ENCODE peak calls at places on chromosomes 11 and 22, in nine cellular contexts. T is BJ; W is naive thymus-derived CD4-positive, alpha-beta T cell; X is A549; C is cardiac fibroblast; L is pancreas; U is neuronal stem cell; B is right cardiac atrium; N is left lung. F is an unnamed sample.

GRCh38 chr11:128535468-128536457 is 51.6 kb downstream of the ETS1 start:
- DNase-seq in T (no peak), W (no peak), X (no peak), C (no peak), L (no peak), U (no peak), B (no peak), N (no peak), F (no peak)

GRCh38 chr22:37781434-37782059 is 26.2 kb upstream of the GCAT start:
- DNase-seq in T (no peak), W (no peak), X (peak), C (no peak), L (no peak), U (no peak), B (no peak), N (no peak), F (no peak)

GRCh38 chr11:83166193-83166866 is 9.4 kb downstream of the PCF11 start:
- DNase-seq in T (no peak), W (no peak), X (no peak), C (no peak), L (no peak), U (no peak), B (no peak), N (no peak), F (no peak)

GRCh38 chr22:39297490-39298193 is 21.8 kb downstream of the RPL3 start:
- DNase-seq in T (no peak), W (no peak), X (no peak), C (no peak), L (peak), U (no peak), B (peak), N (no peak), F (no peak)

GRCh38 chr11:122617926-122618325 is 37.6 kb upstream of the UBASH3B start:
- DNase-seq in T (no peak), W (no peak), X (no peak), C (no peak), L (no peak), U (no peak), B (no peak), N (no peak), F (no peak)

GRCh38 chr22:24112188-24112587 is 69.1 kb upstream of the SUSD2 start:
- DNase-seq in T (no peak), W (no peak), X (no peak), C (peak), L (no peak), U (no peak), B (no peak), N (no peak), F (no peak)

GRCh38 chr11:3916962-3917361 is 61.5 kb downstream of the STIM1 start:
- DNase-seq in T (no peak), W (no peak), X (no peak), C (no peak), L (no peak), U (no peak), B (no peak), N (no peak), F (no peak)

GRCh38 chr11:46240371-46240770 is 37.1 kb upstream of the CREB3L1 start:
- DNase-seq in T (no peak), W (no peak), X (no peak), C (no peak), L (no peak), U (no peak), B (no peak), N (no peak), F (no peak)

GRCh38 chr22:49499433-49500075 is 328.1 kb downstream of the BRD1 start:
- DNase-seq in T (no peak), W (no peak), X (no peak), C (no peak), L (no peak), U (no peak), B (no peak), N (no peak), F (no peak)

GRCh38 chr22:39622881-39623367 is 52.4 kb downstream of the CACNA1I start:
- DNase-seq in T (no peak), W (peak), X (peak), C (peak), L (peak), U (peak), B (peak), N (peak), F (no peak)

GRCh38 chr22:43152355-43153071 is 1.2 kb downstream of the TSPO start:
- DNase-seq in T (no peak), W (peak), X (peak), C (peak), L (peak), U (no peak), B (peak), N (peak), F (no peak)

GRCh38 chr11:26677566-26677965 is 44.3 kb downstream of the SLC5A12 start:
- DNase-seq in T (no peak), W (no peak), X (no peak), C (peak), L (no peak), U (no peak), B (no peak), N (no peak), F (no peak)

GRCh38 chr11:69337211-69337721 is 43.3 kb downstream of the MYEOV start:
- DNase-seq in T (peak), W (peak), X (no peak), C (peak), L (peak), U (no peak), B (no peak), N (no peak), F (no peak)

GRCh38 chr22:29470159-29470855 is 9.7 kb upstream of the NEFH start:
- DNase-seq in T (no peak), W (peak), X (peak), C (peak), L (peak), U (peak), B (peak), N (peak), F (no peak)

GRCh38 chr11:119126675-119127268 is 5.4 kb downstream of the HINFP start:
- DNase-seq in T (no peak), W (no peak), X (no peak), C (no peak), L (no peak), U (no peak), B (no peak), N (no peak), F (no peak)

GRCh38 chr11:92885600-92885999 is 83.9 kb upstream of the MTNR1B start:
- DNase-seq in T (no peak), W (no peak), X (no peak), C (no peak), L (no peak), U (no peak), B (no peak), N (no peak), F (no peak)

GRCh38 chr11:7871056-7871455 is 60.0 kb downstream of the OR10A6 start:
- DNase-seq in T (no peak), W (no peak), X (no peak), C (peak), L (no peak), U (no peak), B (no peak), N (no peak), F (no peak)

GRCh38 chr11:130609121-130610035 is 160.9 kb downstream of the ADAMTS15 start:
- DNase-seq in T (no peak), W (no peak), X (no peak), C (peak), L (peak), U (no peak), B (peak), N (no peak), F (peak)

GRCh38 chr11:105670811-105671210 is 60.9 kb downstream of the GRIA4 start:
- DNase-seq in T (no peak), W (no peak), X (no peak), C (no peak), L (no peak), U (no peak), B (no peak), N (no peak), F (no peak)

GRCh38 chr11:84480151-84480550 is 1147.0 kb downstream of the DLG2 start:
- DNase-seq in T (no peak), W (no peak), X (no peak), C (no peak), L (no peak), U (no peak), B (no peak), N (no peak), F (no peak)

GRCh38 chr11:104148074-104148473 is 15.9 kb downstream of the PDGFD start:
- DNase-seq in T (peak), W (no peak), X (no peak), C (peak), L (no peak), U (no peak), B (no peak), N (no peak), F (peak)

GRCh38 chr11:6667733-6668374 is 12.2 kb upstream of the DCHS1 start:
- DNase-seq in T (no peak), W (peak), X (peak), C (peak), L (no peak), U (no peak), B (no peak), N (no peak), F (no peak)

GRCh38 chr22:39351689-39352214 is 2.0 kb downstream of the SYNGR1 start:
- DNase-seq in T (no peak), W (no peak), X (no peak), C (peak), L (no peak), U (no peak), B (no peak), N (no peak), F (no peak)

GRCh38 chr11:114026355-114026754 is 33.2 kb upstream of the ZBTB16 start:
- DNase-seq in T (no peak), W (peak), X (peak), C (peak), L (no peak), U (no peak), B (no peak), N (no peak), F (no peak)

GRCh38 chr11:32052218-32052617 is 38.7 kb upstream of the RCN1 start:
- DNase-seq in T (no peak), W (peak), X (peak), C (peak), L (peak), U (peak), B (peak), N (no peak), F (no peak)

GRCh38 chr11:7967826-7968225 is 2.6 kb upstream of the NLRP10 start:
- DNase-seq in T (no peak), W (no peak), X (no peak), C (peak), L (no peak), U (no peak), B (no peak), N (no peak), F (no peak)

GRCh38 chr22:24878969-24879368 is 67.5 kb downstream of the LHFPL7 start:
- DNase-seq in T (no peak), W (no peak), X (no peak), C (no peak), L (no peak), U (no peak), B (no peak), N (no peak), F (no peak)

GRCh38 chr11:62430350-62430749 is 11.5 kb downstream of the SCGB1A1 start:
- DNase-seq in T (peak), W (no peak), X (no peak), C (no peak), L (no peak), U (no peak), B (no peak), N (no peak), F (no peak)

GRCh38 chr22:48926663-48927062 is 901.0 kb downstream of the BRD1 start:
- DNase-seq in T (no peak), W (no peak), X (no peak), C (no peak), L (no peak), U (no peak), B (no peak), N (no peak), F (no peak)

DNA sequence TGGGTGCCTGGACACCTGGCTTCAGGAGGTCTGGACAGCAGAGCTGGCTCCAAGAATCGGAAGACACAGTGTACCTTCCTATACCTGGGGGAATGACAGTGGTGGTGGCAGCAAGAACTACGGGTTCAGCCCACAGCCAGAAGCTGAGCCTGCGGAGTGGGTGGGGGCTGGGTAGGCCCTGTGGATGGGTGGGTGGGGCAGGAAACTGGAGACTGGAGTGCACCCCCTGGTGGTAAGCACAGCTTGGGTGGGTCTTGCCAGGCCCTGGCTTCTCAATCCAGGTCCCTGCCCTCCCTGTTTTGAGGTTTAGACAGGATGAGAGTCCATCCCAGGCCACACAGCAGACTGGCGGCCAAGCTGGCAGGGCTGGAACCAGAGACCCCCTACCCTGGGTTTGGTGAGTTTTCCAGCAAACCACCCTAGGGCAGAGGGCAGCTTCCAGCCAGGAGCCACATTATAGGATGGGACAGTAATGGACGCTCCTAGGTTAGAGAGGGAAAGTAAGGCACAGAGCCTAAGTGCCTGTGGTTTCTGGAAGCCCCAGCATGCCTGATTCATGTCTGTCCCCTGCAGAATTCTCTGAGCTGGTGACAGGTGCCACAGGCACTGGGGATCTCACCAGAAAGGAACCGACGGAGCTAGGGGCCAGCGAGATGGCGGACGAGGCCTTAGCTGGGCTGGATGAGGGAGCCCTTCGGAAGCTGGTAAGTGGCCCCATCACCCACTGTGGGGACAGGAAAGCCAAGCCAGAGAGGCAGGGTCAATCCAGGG is 1.7 kb downstream of the SMTN start:
- DNase-seq in T (no peak), W (peak), X (peak), C (peak), L (peak), U (no peak), B (peak), N (no peak), F (no peak)
- H3K4me3 ChIP-seq in T (peak), W (no peak), X (peak), C (peak), L (peak), U (no peak), B (peak), N (peak), F (peak)

GRCh38 chr22:32622004-32622761 is 147.6 kb downstream of the FBXO7 start:
- DNase-seq in T (peak), W (no peak), X (no peak), C (peak), L (no peak), U (peak), B (peak), N (no peak), F (peak)
- H3K4me3 ChIP-seq in T (peak), W (no peak), X (no peak), C (no peak), L (no peak), U (no peak), B (no peak), N (no peak), F (no peak)

GRCh38 chr22:19082101-19082500 is 40.1 kb downstream of the DGCR2 start:
- DNase-seq in T (no peak), W (no peak), X (no peak), C (no peak), L (peak), U (no peak), B (no peak), N (no peak), F (no peak)

GRCh38 chr22:19086944-19087343 is 35.3 kb downstream of the DGCR2 start:
- DNase-seq in T (no peak), W (no peak), X (no peak), C (peak), L (peak), U (no peak), B (no peak), N (no peak), F (no peak)

GRCh38 chr22:19086417-19086816 is 35.8 kb downstream of the DGCR2 start:
- DNase-seq in T (no peak), W (no peak), X (no peak), C (no peak), L (peak), U (no peak), B (no peak), N (no peak), F (no peak)

GRCh38 chr22:19082793-19083192 is 39.4 kb downstream of the DGCR2 start:
- DNase-seq in T (no peak), W (no peak), X (no peak), C (no peak), L (peak), U (no peak), B (no peak), N (no peak), F (no peak)

GRCh38 chr22:19085233-19086043 is 36.8 kb downstream of the DGCR2 start:
- DNase-seq in T (no peak), W (no peak), X (peak), C (peak), L (peak), U (no peak), B (no peak), N (no peak), F (peak)
- H3K4me3 ChIP-seq in T (no peak), W (no peak), X (no peak), C (no peak), L (no peak), U (no peak), B (no peak), N (no peak), F (no peak)

GRCh38 chr11:60377737-60378136 is 595 bp upstream of the MS4A7 start:
- DNase-seq in T (no peak), W (no peak), X (no peak), C (no peak), L (no peak), U (no peak), B (peak), N (no peak), F (no peak)
- H3K4me3 ChIP-seq in T (no peak), W (no peak), X (no peak), C (no peak), L (no peak), U (no peak), B (no peak), N (no peak), F (no peak)

GRCh38 chr11:44579172-44579804 is 13.8 kb downstream of the CD82 start:
- DNase-seq in T (no peak), W (no peak), X (no peak), C (no peak), L (no peak), U (no peak), B (peak), N (no peak), F (no peak)

GRCh38 chr11:44585421-44585820 is 20.0 kb downstream of the CD82 start:
- DNase-seq in T (no peak), W (no peak), X (no peak), C (no peak), L (no peak), U (no peak), B (no peak), N (no peak), F (no peak)

GRCh38 chr11:44583353-44583669 is 17.8 kb downstream of the CD82 start:
- DNase-seq in T (no peak), W (no peak), X (no peak), C (no peak), L (no peak), U (no peak), B (no peak), N (no peak), F (no peak)

GRCh38 chr11:44578279-44578678 is 12.8 kb downstream of the CD82 start:
- DNase-seq in T (no peak), W (no peak), X (no peak), C (no peak), L (no peak), U (no peak), B (peak), N (no peak), F (no peak)

DNA sequence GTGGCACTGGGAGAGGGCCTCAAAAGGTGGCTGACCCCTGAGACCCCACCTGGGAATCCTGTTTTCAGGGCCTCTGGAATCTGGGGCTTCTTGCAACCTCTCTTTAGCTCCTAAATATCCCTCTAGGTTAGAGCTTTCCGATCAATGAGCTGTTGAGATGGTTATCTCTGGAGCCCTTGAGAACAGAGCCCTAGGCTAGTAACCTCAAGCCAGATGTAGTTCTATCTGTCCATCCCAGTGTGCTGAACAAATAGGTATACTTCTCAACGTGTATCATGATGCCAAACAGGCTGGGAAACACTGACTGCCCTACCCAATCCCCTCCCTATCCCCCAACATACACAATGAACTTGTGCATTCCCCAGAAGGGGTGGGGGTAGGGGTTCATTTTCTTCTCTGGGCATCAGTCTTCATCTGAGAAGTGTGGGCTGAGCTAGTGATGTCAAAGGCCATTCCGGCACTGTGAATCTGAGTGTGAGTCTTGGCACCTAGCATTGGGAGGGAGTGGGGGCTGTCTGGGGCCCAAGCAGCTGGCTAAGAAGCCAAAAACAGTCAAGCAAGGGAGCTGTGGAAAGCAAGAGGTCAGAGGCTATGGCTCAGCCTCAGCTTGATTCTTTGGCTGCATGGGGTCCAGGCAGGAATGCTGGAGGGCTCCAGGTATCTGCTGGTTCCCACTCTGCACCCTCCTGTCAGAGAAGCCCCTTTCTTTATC is 17.3 kb downstream of the CD82 start:
- DNase-seq in T (no peak), W (no peak), X (no peak), C (no peak), L (no peak), U (no peak), B (no peak), N (no peak), F (no peak)
- H3K4me3 ChIP-seq in T (no peak), W (no peak), X (no peak), C (no peak), L (no peak), U (no peak), B (no peak), N (no peak), F (no peak)

DNA sequence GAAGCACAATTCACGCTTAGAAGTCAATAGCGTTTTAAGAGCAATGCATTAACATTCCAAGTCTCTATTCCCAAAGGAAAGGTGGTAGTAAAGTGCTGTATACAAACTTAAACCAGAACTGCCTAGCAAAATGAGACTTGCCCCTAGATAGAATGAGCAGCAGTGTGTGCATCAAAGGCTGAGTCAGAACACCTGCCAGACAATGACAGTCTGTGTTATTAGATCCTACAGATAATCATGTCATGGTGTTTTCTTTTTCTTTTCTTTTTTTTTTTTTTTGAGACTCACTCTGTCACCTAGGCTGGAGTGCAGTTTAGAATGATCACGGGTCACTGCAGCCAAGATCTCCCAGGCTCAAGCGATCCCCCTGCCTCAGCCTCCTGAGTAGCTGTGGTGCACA is 1.6 kb downstream of the RTCB start:
- DNase-seq in T (no peak), W (no peak), X (no peak), C (no peak), L (no peak), U (no peak), B (no peak), N (no peak), F (no peak)
- H3K4me3 ChIP-seq in T (no peak), W (peak), X (peak), C (no peak), L (no peak), U (no peak), B (peak), N (no peak), F (peak)

GRCh38 chr11:75151346-75152047 is 590 bp downstream of the SLCO2B1 start:
- DNase-seq in T (no peak), W (no peak), X (no peak), C (no peak), L (peak), U (no peak), B (no peak), N (no peak), F (no peak)
- H3K4me3 ChIP-seq in T (no peak), W (no peak), X (no peak), C (no peak), L (no peak), U (no peak), B (peak), N (peak), F (no peak)

F was measured in skeletal muscle cell.